ENCODE peak calls at places on chromosomes 2 and 18, in eight cellular contexts. One of them, this sample, is unnamed. For H3K4me1, the result is how much of the 10 kb centered on the place peaks cover.

GRCh38 chr18:49550621-49551020 is 11.2 kb upstream of the LIPG start:
- DNase-seq in colonic mucosa: no peak
- DNase-seq in psoas muscle: no peak
- DNase-seq in Panc1: no peak
- DNase-seq in HCT116: no peak
- DNase-seq in aorta: no peak
- DNase-seq in neural progenitor cell: no peak
- DNase-seq in endodermal cell: peak
- DNase-seq in this sample: no peak

GRCh38 chr2:235841863-235842262 is 326.3 kb downstream of the GBX2 start:
- DNase-seq in colonic mucosa: no peak
- DNase-seq in neural progenitor cell: no peak
- DNase-seq in endodermal cell: no peak
- DNase-seq in HCT116: no peak
- DNase-seq in Panc1: no peak
- DNase-seq in psoas muscle: no peak
- DNase-seq in aorta: no peak
- DNase-seq in this sample: no peak

GRCh38 chr2:132267372-132267771 is 105.6 kb upstream of the ANKRD30BL start:
- DNase-seq in psoas muscle: no peak
- DNase-seq in endodermal cell: peak
- DNase-seq in colonic mucosa: no peak
- DNase-seq in aorta: no peak
- DNase-seq in Panc1: no peak
- DNase-seq in neural progenitor cell: peak
- DNase-seq in HCT116: no peak
- DNase-seq in this sample: no peak

GRCh38 chr2:44964704-44965343 is 23.3 kb downstream of the SIX3 start:
- DNase-seq in Panc1: no peak
- DNase-seq in psoas muscle: no peak
- DNase-seq in neural progenitor cell: peak
- DNase-seq in aorta: no peak
- DNase-seq in colonic mucosa: no peak
- DNase-seq in endodermal cell: peak
- DNase-seq in HCT116: no peak
- DNase-seq in this sample: no peak

GRCh38 chr2:24429711-24430110 is 61.3 kb upstream of the NCOA1 start:
- DNase-seq in endodermal cell: no peak
- DNase-seq in psoas muscle: no peak
- DNase-seq in HCT116: no peak
- DNase-seq in aorta: no peak
- DNase-seq in neural progenitor cell: no peak
- DNase-seq in Panc1: no peak
- DNase-seq in colonic mucosa: no peak
- DNase-seq in this sample: no peak

GRCh38 chr2:221444106-221444505 is 128.0 kb downstream of the EPHA4 start:
- DNase-seq in endodermal cell: no peak
- DNase-seq in colonic mucosa: peak
- DNase-seq in neural progenitor cell: no peak
- DNase-seq in psoas muscle: no peak
- DNase-seq in HCT116: peak
- DNase-seq in aorta: no peak
- DNase-seq in Panc1: no peak
- DNase-seq in this sample: no peak

GRCh38 chr2:176146645-176147044 is 4.7 kb upstream of the HOXD4 start:
- DNase-seq in endodermal cell: no peak
- DNase-seq in psoas muscle: no peak
- DNase-seq in colonic mucosa: no peak
- DNase-seq in neural progenitor cell: no peak
- DNase-seq in aorta: no peak
- DNase-seq in HCT116: no peak
- DNase-seq in Panc1: no peak
- DNase-seq in this sample: no peak

GRCh38 chr2:113079123-113079522 is 11.4 kb downstream of the IL1F10 start:
- DNase-seq in endodermal cell: no peak
- DNase-seq in HCT116: no peak
- DNase-seq in neural progenitor cell: no peak
- DNase-seq in psoas muscle: no peak
- DNase-seq in colonic mucosa: no peak
- DNase-seq in aorta: no peak
- DNase-seq in Panc1: no peak
- DNase-seq in this sample: no peak

GRCh38 chr2:121284424-121285076 is 452 bp downstream of the TFCP2L1 start:
- DNase-seq in HCT116: no peak
- DNase-seq in Panc1: no peak
- DNase-seq in colonic mucosa: peak
- DNase-seq in aorta: no peak
- DNase-seq in neural progenitor cell: peak
- DNase-seq in psoas muscle: no peak
- DNase-seq in endodermal cell: peak
- DNase-seq in this sample: peak

GRCh38 chr2:70118798-70119454 is 31.6 kb downstream of the PCBP1 start:
- DNase-seq in aorta: peak
- DNase-seq in colonic mucosa: no peak
- DNase-seq in Panc1: no peak
- DNase-seq in endodermal cell: peak
- DNase-seq in neural progenitor cell: peak
- DNase-seq in HCT116: no peak
- DNase-seq in psoas muscle: no peak
- DNase-seq in this sample: no peak

GRCh38 chr2:71734620-71735019 is 281.3 kb downstream of the DYSF start:
- DNase-seq in colonic mucosa: no peak
- DNase-seq in psoas muscle: no peak
- DNase-seq in Panc1: no peak
- DNase-seq in neural progenitor cell: no peak
- DNase-seq in endodermal cell: no peak
- DNase-seq in HCT116: no peak
- DNase-seq in aorta: no peak
- DNase-seq in this sample: no peak

GRCh38 chr18:361941-362913 is 94.4 kb upstream of the THOC1 start:
- DNase-seq in HCT116: no peak
- DNase-seq in aorta: peak
- DNase-seq in neural progenitor cell: peak
- DNase-seq in Panc1: no peak
- DNase-seq in colonic mucosa: no peak
- DNase-seq in psoas muscle: peak
- DNase-seq in endodermal cell: no peak
- DNase-seq in this sample: no peak

GRCh38 chr18:35076126-35076525 is 34.9 kb downstream of the MAPRE2 start:
- DNase-seq in Panc1: no peak
- DNase-seq in HCT116: no peak
- DNase-seq in psoas muscle: no peak
- DNase-seq in aorta: no peak
- DNase-seq in endodermal cell: no peak
- DNase-seq in neural progenitor cell: no peak
- DNase-seq in colonic mucosa: no peak
- DNase-seq in this sample: no peak

GRCh38 chr18:35075132-35075531 is 33.9 kb downstream of the MAPRE2 start:
- DNase-seq in psoas muscle: no peak
- DNase-seq in HCT116: no peak
- DNase-seq in aorta: no peak
- DNase-seq in endodermal cell: no peak
- DNase-seq in Panc1: no peak
- DNase-seq in colonic mucosa: no peak
- DNase-seq in neural progenitor cell: no peak
- DNase-seq in this sample: no peak

GRCh38 chr18:35076556-35076955 is 35.3 kb downstream of the MAPRE2 start:
- DNase-seq in aorta: no peak
- DNase-seq in colonic mucosa: no peak
- DNase-seq in HCT116: no peak
- DNase-seq in Panc1: no peak
- DNase-seq in endodermal cell: no peak
- DNase-seq in psoas muscle: no peak
- DNase-seq in neural progenitor cell: no peak
- DNase-seq in this sample: no peak

GRCh38 chr18:35080058-35080457 is 38.8 kb downstream of the MAPRE2 start:
- DNase-seq in HCT116: no peak
- DNase-seq in endodermal cell: no peak
- DNase-seq in psoas muscle: no peak
- DNase-seq in colonic mucosa: no peak
- DNase-seq in Panc1: no peak
- DNase-seq in neural progenitor cell: no peak
- DNase-seq in aorta: no peak
- DNase-seq in this sample: no peak

DNA sequence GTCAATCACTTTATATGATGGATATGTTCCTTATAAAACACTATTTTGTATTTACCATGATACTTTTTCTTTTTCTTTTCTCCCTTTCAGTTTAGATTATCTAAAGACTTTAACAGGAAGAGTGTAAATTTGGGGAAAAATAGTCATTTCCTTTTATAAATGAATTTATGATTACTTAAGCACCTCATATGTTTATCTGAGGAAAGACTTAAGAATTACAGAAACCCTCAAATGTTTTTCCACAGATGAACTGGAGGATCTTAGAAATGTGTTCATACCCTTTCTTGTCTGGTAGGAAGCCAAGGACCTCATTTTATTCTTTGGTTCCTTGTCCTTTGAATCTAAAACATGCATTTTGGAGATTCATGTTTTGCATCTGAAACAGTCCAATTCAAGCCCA is 36.7 kb downstream of the MAPRE2 start:
- DNase-seq in psoas muscle: no peak
- DNase-seq in aorta: no peak
- DNase-seq in colonic mucosa: no peak
- DNase-seq in neural progenitor cell: no peak
- DNase-seq in Panc1: no peak
- DNase-seq in HCT116: no peak
- DNase-seq in endodermal cell: no peak
- DNase-seq in this sample: no peak
- H3K4me1 ChIP-seq in psoas muscle: half or more
- H3K4me1 ChIP-seq in aorta: under half
- H3K4me1 ChIP-seq in colonic mucosa: under half
- H3K4me1 ChIP-seq in neural progenitor cell: under half
- H3K4me1 ChIP-seq in Panc1: under half
- H3K4me1 ChIP-seq in HCT116: under half
- H3K4me1 ChIP-seq in endodermal cell: under half
- H3K4me1 ChIP-seq in this sample: under half

GRCh38 chr18:11237484-11237883 is 88.1 kb upstream of the PIEZO2 start:
- DNase-seq in neural progenitor cell: no peak
- DNase-seq in endodermal cell: no peak
- DNase-seq in HCT116: no peak
- DNase-seq in psoas muscle: no peak
- DNase-seq in Panc1: no peak
- DNase-seq in colonic mucosa: no peak
- DNase-seq in aorta: no peak
- DNase-seq in this sample: no peak

DNA sequence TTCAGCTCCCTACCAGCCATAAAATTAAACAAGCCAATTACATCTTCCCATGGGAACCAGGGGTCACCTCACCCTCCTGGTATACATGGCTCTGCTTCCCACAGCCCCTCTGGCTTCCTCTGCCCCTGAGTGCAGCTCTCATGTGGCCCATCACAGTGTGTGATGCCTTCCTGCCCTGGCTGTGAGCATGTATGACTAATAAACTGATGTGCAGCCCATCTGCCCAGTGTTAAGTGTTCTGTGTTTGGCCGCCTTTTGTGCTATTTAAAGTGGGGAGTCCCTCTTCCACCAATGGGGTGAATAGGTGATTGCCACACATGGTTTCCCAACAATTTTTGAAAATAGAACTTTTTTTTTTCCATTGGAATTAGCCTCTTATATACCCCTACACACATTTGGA is 87.7 kb upstream of the PIEZO2 start:
- DNase-seq in HCT116: no peak
- DNase-seq in endodermal cell: no peak
- DNase-seq in psoas muscle: no peak
- DNase-seq in neural progenitor cell: no peak
- DNase-seq in Panc1: no peak
- DNase-seq in colonic mucosa: no peak
- DNase-seq in aorta: no peak
- DNase-seq in this sample: no peak
- H3K4me1 ChIP-seq in HCT116: under half
- H3K4me1 ChIP-seq in endodermal cell: under half
- H3K4me1 ChIP-seq in psoas muscle: under half
- H3K4me1 ChIP-seq in neural progenitor cell: under half
- H3K4me1 ChIP-seq in Panc1: under half
- H3K4me1 ChIP-seq in colonic mucosa: under half
- H3K4me1 ChIP-seq in aorta: under half
- H3K4me1 ChIP-seq in this sample: under half

GRCh38 chr2:147688252-147688651 is 156.6 kb upstream of the ACVR2A start:
- DNase-seq in psoas muscle: no peak
- DNase-seq in endodermal cell: no peak
- DNase-seq in neural progenitor cell: no peak
- DNase-seq in Panc1: no peak
- DNase-seq in HCT116: no peak
- DNase-seq in aorta: no peak
- DNase-seq in colonic mucosa: no peak
- DNase-seq in this sample: no peak

GRCh38 chr2:147684903-147685302 is 159.9 kb upstream of the ACVR2A start:
- DNase-seq in Panc1: no peak
- DNase-seq in HCT116: no peak
- DNase-seq in aorta: no peak
- DNase-seq in colonic mucosa: no peak
- DNase-seq in neural progenitor cell: no peak
- DNase-seq in psoas muscle: no peak
- DNase-seq in endodermal cell: no peak
- DNase-seq in this sample: no peak

GRCh38 chr2:147689510-147689909 is 155.3 kb upstream of the ACVR2A start:
- DNase-seq in endodermal cell: no peak
- DNase-seq in colonic mucosa: no peak
- DNase-seq in psoas muscle: no peak
- DNase-seq in aorta: no peak
- DNase-seq in HCT116: no peak
- DNase-seq in Panc1: no peak
- DNase-seq in neural progenitor cell: no peak
- DNase-seq in this sample: no peak

GRCh38 chr2:147683380-147683779 is 161.4 kb upstream of the ACVR2A start:
- DNase-seq in neural progenitor cell: peak
- DNase-seq in psoas muscle: no peak
- DNase-seq in Panc1: no peak
- DNase-seq in endodermal cell: no peak
- DNase-seq in HCT116: no peak
- DNase-seq in aorta: no peak
- DNase-seq in colonic mucosa: no peak
- DNase-seq in this sample: no peak

DNA sequence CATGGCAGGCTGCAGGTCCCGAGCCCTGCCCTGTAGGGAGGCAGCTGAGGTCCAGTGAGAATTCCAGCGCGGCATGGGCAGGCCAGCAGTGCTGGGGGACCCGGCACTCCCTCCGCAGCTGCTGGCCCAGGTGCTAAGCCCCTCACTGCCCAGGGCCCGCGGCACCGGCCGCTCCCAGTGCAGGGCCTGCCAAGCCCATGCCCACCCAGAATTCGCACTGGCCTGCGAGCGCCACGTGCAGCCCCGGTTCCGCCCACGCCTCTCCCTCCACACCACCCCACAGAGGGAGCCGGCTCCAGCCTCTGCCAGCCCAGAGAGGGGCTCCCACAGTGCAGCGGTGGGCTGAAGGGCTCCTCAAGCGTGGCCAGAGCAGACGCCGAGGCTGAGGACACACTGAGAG is 158.5 kb upstream of the ACVR2A start:
- DNase-seq in psoas muscle: no peak
- DNase-seq in HCT116: no peak
- DNase-seq in endodermal cell: no peak
- DNase-seq in colonic mucosa: no peak
- DNase-seq in neural progenitor cell: no peak
- DNase-seq in Panc1: no peak
- DNase-seq in aorta: no peak
- DNase-seq in this sample: no peak
- H3K4me1 ChIP-seq in psoas muscle: under half
- H3K4me1 ChIP-seq in HCT116: under half
- H3K4me1 ChIP-seq in endodermal cell: under half
- H3K4me1 ChIP-seq in colonic mucosa: under half
- H3K4me1 ChIP-seq in neural progenitor cell: under half
- H3K4me1 ChIP-seq in Panc1: under half
- H3K4me1 ChIP-seq in aorta: under half
- H3K4me1 ChIP-seq in this sample: under half

GRCh38 chr2:56209701-56210100 is 25.9 kb downstream of the CCDC85A start:
- DNase-seq in endodermal cell: no peak
- DNase-seq in Panc1: no peak
- DNase-seq in psoas muscle: no peak
- DNase-seq in aorta: no peak
- DNase-seq in neural progenitor cell: no peak
- DNase-seq in HCT116: no peak
- DNase-seq in colonic mucosa: no peak
- DNase-seq in this sample: no peak
- H3K4me1 ChIP-seq in endodermal cell: under half
- H3K4me1 ChIP-seq in Panc1: under half
- H3K4me1 ChIP-seq in psoas muscle: under half
- H3K4me1 ChIP-seq in aorta: under half
- H3K4me1 ChIP-seq in neural progenitor cell: under half
- H3K4me1 ChIP-seq in HCT116: under half
- H3K4me1 ChIP-seq in colonic mucosa: under half
- H3K4me1 ChIP-seq in this sample: under half

This sample was measured in lower lobe of right lung.